ENCODE peak calls at places on chromosomes 4 and X, in nine cellular contexts. R is CD4-positive, alpha-beta T cell; M is PC-9; G is brain microvascular endothelial cell; H is bronchial epithelial cell; S is Calu3; B is BE2C; Y is lower lobe of right lung; T is ascending aorta. X is an unnamed sample.

GRCh38 chr4:174739576-174739975 is 89.5 kb downstream of the GLRA3 start:
- DNase-seq in B (no peak), M (no peak), R (no peak), G (no peak), T (no peak), S (no peak), H (peak), Y (no peak), X (no peak)

GRCh38 chrX:38052096-38052495 is 45.7 kb downstream of the SYTL5 start:
- DNase-seq in S (peak), M (no peak), Y (no peak), B (no peak), T (no peak), H (peak), R (no peak), G (peak), X (no peak)

GRCh38 chr4:174707277-174707676 is 121.8 kb downstream of the GLRA3 start:
- DNase-seq in G (no peak), R (no peak), H (no peak), B (no peak), M (no peak), T (no peak), Y (no peak), S (no peak), X (no peak)

GRCh38 chr4:124468360-124468759 is 244.2 kb downstream of the ANKRD50 start:
- DNase-seq in B (no peak), R (no peak), T (no peak), G (no peak), M (no peak), S (no peak), Y (no peak), H (no peak), X (no peak)

GRCh38 chr4:185909959-185910358 is 98.0 kb upstream of the SORBS2 start:
- DNase-seq in Y (no peak), R (no peak), H (no peak), M (peak), S (no peak), G (no peak), B (no peak), T (no peak), X (no peak)

GRCh38 chrX:121853762-121854613 is 806.6 kb downstream of the GLUD2 start:
- DNase-seq in S (no peak), H (no peak), G (no peak), M (no peak), Y (no peak), B (no peak), R (no peak), T (no peak), X (no peak)

GRCh38 chrX:22081475-22082092 is 49.5 kb downstream of the PHEX start:
- DNase-seq in S (peak), B (peak), T (no peak), G (peak), M (peak), Y (peak), R (peak), H (peak), X (peak)

GRCh38 chrX:52261463-52262194 is 76.9 kb downstream of the MAGED4 start:
- DNase-seq in B (peak), S (peak), Y (peak), T (peak), H (peak), M (peak), R (peak), G (peak), X (peak)

GRCh38 chr4:338759-339097 is 1.1 kb downstream of the ZNF141 start:
- DNase-seq in T (no peak), G (no peak), H (no peak), Y (no peak), R (peak), B (peak), M (no peak), S (peak), X (peak)

GRCh38 chr4:104408893-104409292 is 85.8 kb downstream of the CXXC4 start:
- DNase-seq in M (no peak), B (no peak), G (no peak), Y (no peak), H (no peak), R (no peak), T (no peak), S (no peak), X (no peak)

GRCh38 chr4:71777891-71778290 is 6.0 kb downstream of the GC start:
- DNase-seq in M (no peak), B (no peak), S (no peak), R (no peak), G (no peak), Y (no peak), H (no peak), T (no peak), X (no peak)

GRCh38 chr4:82517043-82517442 is 44.7 kb downstream of the TMEM150C start:
- DNase-seq in M (no peak), T (no peak), H (peak), G (no peak), Y (no peak), R (no peak), S (no peak), B (no peak), X (no peak)

GRCh38 chr4:57401586-57401985 is 291.4 kb upstream of the IGFBP7 start:
- DNase-seq in S (no peak), M (no peak), Y (no peak), H (peak), R (no peak), T (no peak), G (no peak), B (no peak), X (no peak)

GRCh38 chrX:2627272-2627867 is 63.7 kb upstream of the CD99 start:
- DNase-seq in R (no peak), G (peak), S (peak), B (peak), M (peak), H (peak), Y (no peak), T (no peak), X (no peak)

GRCh38 chr4:1247811-1248261 is 1.1 kb downstream of the CTBP1 start:
- DNase-seq in T (no peak), M (no peak), R (no peak), S (no peak), B (no peak), Y (no peak), H (peak), G (no peak), X (no peak)

GRCh38 chr4:48939785-48940184 is 33.2 kb upstream of the OCIAD2 start:
- DNase-seq in S (peak), H (peak), T (no peak), G (peak), M (peak), Y (no peak), B (no peak), R (no peak), X (no peak)

GRCh38 chr4:145829629-145830395 is 108.8 kb downstream of the ZNF827 start:
- DNase-seq in T (no peak), M (no peak), B (no peak), H (no peak), G (no peak), S (no peak), R (no peak), Y (no peak), X (no peak)

GRCh38 chr4:78922207-78922606 is 17.0 kb downstream of the PAQR3 start:
- DNase-seq in R (no peak), S (no peak), G (no peak), M (no peak), H (peak), T (no peak), Y (no peak), B (no peak), X (no peak)

GRCh38 chrX:49106930-49107329 is 16.6 kb downstream of the GPKOW start:
- DNase-seq in Y (no peak), T (no peak), S (peak), R (no peak), B (peak), G (peak), H (peak), M (no peak), X (peak)

GRCh38 chrX:123219916-123220315 is 35.8 kb downstream of the GRIA3 start:
- DNase-seq in G (no peak), Y (no peak), R (no peak), B (no peak), T (no peak), H (peak), S (peak), M (no peak), X (no peak)

GRCh38 chr4:99157478-99157935 is 13.4 kb upstream of the ADH4 start:
- DNase-seq in M (no peak), G (no peak), H (no peak), R (no peak), B (no peak), T (no peak), Y (no peak), S (no peak), X (no peak)
- TF ChIP-seq CTCF in M (no peak), G (no peak), H (no peak), R (no peak), B (no peak), T (no peak), Y (no peak), S (no peak), X (no peak)

GRCh38 chrX:119505945-119506344 is 37.7 kb downstream of the SLC25A5 start:
- DNase-seq in T (no peak), R (no peak), M (no peak), S (no peak), H (no peak), B (no peak), G (no peak), Y (no peak), X (no peak)

GRCh38 chrX:119503484-119503861 is 35.2 kb downstream of the SLC25A5 start:
- DNase-seq in G (peak), R (no peak), Y (peak), M (peak), H (peak), T (peak), B (no peak), S (peak), X (no peak)

GRCh38 chrX:119501511-119502148 is 33.4 kb downstream of the SLC25A5 start:
- DNase-seq in T (no peak), G (no peak), H (peak), S (peak), R (no peak), M (peak), B (no peak), Y (no peak), X (no peak)

GRCh38 chrX:119500061-119500800 is 32.0 kb downstream of the SLC25A5 start:
- DNase-seq in Y (no peak), B (no peak), H (no peak), M (no peak), R (no peak), T (no peak), G (no peak), S (no peak), X (no peak)

GRCh38 chrX:119502727-119503483 is 34.7 kb downstream of the SLC25A5 start:
- DNase-seq in Y (peak), T (no peak), R (no peak), H (peak), B (no peak), S (peak), M (peak), G (peak), X (no peak)
- TF ChIP-seq CTCF in Y (no peak), T (no peak), R (no peak), H (no peak), B (no peak), S (no peak), M (no peak), G (no peak), X (no peak)

DNA sequence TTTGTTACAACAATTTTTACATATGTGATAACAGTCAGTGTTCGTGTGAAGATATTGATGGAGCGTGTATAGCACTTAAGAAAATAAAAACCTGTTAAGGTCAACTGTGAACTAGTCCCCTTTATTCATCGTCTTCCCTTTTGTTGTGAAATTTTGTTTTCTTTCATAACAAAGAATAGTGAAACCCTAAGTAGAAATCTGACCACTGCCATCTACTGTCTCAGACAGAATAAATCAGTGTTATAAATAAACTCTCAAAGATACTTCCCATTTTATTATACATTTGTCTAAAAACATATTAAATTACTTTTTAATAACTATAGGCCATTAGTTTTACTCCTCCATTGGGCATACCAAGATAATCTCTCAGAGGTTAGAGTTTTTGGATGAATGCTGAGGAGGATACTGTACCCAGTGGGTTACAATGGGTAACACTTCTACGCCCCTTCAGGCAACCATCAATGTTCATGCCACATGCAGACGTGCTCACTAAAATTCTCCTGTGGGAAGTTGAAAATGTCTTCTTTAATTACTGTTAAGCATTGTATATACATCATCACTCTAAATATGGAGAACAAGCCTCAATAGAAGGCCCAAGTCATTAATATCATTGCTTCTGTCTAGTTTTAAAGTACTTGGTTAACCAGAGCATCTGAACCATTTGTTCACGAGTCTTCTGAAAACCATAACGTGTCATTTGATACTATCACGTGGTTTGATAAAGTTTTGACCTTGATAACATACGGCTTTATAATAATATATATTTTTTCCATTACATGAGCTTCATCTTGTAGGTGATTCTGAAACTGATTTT is 171.2 kb downstream of the TMA16 start:
- DNase-seq in H (no peak), S (no peak), Y (no peak), T (no peak), B (no peak), R (no peak), M (no peak), G (no peak), X (no peak)
- TF ChIP-seq CTCF in H (no peak), S (no peak), Y (peak), T (no peak), B (no peak), R (no peak), M (no peak), G (no peak), X (no peak)

DNA sequence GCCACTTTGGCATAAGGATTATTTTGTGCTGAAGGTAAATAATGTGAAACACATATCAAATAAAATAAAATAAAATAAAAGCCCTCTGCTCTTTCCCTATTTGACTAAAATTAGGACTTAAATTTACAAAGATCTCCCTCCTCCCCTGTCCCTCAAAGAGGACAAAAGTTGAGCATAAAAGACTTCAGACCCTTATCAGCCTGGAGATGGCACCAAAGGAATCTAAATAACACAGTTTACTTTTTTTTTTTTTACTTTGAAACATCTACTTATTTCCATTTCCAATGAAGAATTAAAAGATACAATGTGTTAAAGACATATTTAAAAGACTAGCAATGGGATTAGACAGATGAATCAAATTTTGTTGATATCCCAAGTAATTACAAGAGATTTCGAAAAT is 89.7 kb downstream of the EPHA5 start:
- DNase-seq in B (no peak), Y (no peak), R (no peak), M (no peak), S (no peak), T (no peak), G (no peak), H (no peak), X (no peak)
- TF ChIP-seq CTCF in B (peak), Y (no peak), R (no peak), M (no peak), S (no peak), T (no peak), G (peak), H (no peak), X (no peak)

GRCh38 chrX:29090811-29091210 is 503.6 kb downstream of the IL1RAPL1 start:
- DNase-seq in M (no peak), T (no peak), G (no peak), H (peak), R (no peak), B (no peak), Y (no peak), S (no peak), X (no peak)
- TF ChIP-seq CTCF in M (no peak), T (no peak), G (peak), H (no peak), R (no peak), B (no peak), Y (no peak), S (no peak), X (no peak)

DNA sequence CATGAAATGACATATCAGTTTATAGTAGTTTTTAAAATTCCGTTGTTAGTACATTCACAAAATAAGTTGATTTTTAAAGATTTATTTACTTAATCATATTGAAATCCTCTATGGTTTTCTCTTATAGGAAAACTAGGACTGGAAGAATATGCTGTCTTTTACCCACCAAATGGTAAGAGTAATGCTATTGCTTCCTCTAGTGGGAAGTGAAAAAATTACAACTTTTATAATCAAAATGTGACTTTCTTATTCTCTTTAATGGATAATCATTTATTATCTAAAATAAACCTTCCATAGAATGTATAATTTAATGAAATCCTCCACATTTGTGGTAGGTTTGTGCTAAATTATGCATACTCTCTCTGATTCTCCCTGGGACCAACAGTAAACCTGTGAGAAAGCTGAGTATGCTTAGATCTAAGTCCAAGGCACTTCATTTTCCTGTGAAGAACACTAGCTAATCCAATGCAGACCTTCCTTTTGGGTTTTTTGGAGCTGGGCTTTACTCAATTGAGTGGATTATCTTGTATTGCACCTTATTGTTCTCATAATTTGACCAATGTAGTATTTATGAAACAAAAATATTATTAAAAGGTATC is 136.2 kb downstream of the TBC1D19 start:
- DNase-seq in B (no peak), Y (no peak), M (no peak), T (no peak), R (no peak), H (peak), G (no peak), S (no peak), X (no peak)
- TF ChIP-seq CTCF in B (peak), Y (peak), M (peak), T (peak), R (peak), H (peak), G (peak), S (peak), X (peak)

GRCh38 chr4:55051532-55051931 is 73.9 kb downstream of the KDR start:
- DNase-seq in S (no peak), G (no peak), R (no peak), B (no peak), Y (no peak), H (no peak), M (no peak), T (no peak), X (no peak)

GRCh38 chr4:55055529-55055928 is 69.9 kb downstream of the KDR start:
- DNase-seq in S (no peak), H (no peak), R (no peak), M (no peak), Y (no peak), G (no peak), T (no peak), B (no peak), X (no peak)

DNA sequence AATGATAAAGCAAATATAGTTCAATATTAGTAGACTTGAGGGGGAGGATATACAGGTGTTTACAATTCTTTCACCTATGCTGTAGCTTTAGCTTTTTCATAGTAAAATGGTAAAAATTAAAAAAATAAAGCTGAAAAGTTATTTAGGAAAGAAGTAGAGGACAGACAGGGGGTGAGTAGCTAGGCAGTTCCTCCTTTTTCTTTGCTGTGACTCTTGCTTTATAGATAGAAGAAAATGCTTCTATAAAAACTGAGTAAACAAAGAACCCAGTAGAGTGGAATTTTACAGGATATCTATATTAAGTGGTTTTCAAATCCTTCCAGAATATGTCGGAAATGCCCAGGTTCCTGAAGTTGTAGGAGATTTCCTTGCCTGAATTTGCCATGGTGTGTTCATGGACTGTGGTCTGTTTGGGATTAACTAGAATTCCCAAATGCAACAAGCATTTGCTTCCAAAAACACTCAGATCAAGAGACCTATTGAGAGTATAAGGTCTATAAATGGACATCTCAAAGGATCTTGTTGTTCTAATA is 74.9 kb downstream of the KDR start:
- DNase-seq in G (no peak), B (no peak), M (no peak), S (no peak), H (no peak), Y (no peak), R (no peak), T (no peak), X (no peak)
- TF ChIP-seq CTCF in G (no peak), B (no peak), M (no peak), S (no peak), H (no peak), Y (no peak), R (no peak), T (no peak), X (no peak)

X was measured in HL-60.